ENCODE peak calls at places on chromosomes 2 and 18, in ten cellular contexts. U is PC-9, A is heart left ventricle, M is astrocyte, F is A549, V is ovary, S is DND-41, C is right lobe of liver, I is stomach, E is cardiac muscle cell. H is an unnamed sample.

GRCh38 chr2:176109226-176109954 is 2.3 kb downstream of the HOXD11 start:
- DNase-seq in F (no peak), C (no peak), E (no peak), V (no peak), I (no peak), U (no peak), S (no peak), A (no peak), M (no peak), H (no peak)

GRCh38 chr18:58606236-58606635 is 22.7 kb downstream of the ALPK2 start:
- DNase-seq in C (no peak), E (no peak), F (no peak), V (no peak), U (no peak), A (no peak), I (no peak), S (no peak), M (no peak), H (no peak)

GRCh38 chr18:63433349-63433866 is 11.1 kb upstream of the VPS4B start:
- DNase-seq in C (no peak), I (no peak), F (no peak), A (no peak), S (no peak), V (no peak), U (no peak), M (no peak), E (no peak), H (no peak)

GRCh38 chr18:58785171-58785805 is 79.4 kb upstream of the ZNF532 start:
- DNase-seq in F (peak; percentile 61), S (no peak), V (peak; percentile 26), E (peak; percentile 75), M (peak; percentile 94), U (peak; percentile 95), C (no peak), I (peak; percentile 43), A (no peak), H (peak; percentile 92)

GRCh38 chr2:203798296-203799157 is 69.0 kb upstream of the CTLA4 start:
- DNase-seq in E (no peak), M (no peak), V (no peak), U (no peak), C (no peak), I (no peak), A (no peak), S (no peak), F (no peak), H (no peak)

GRCh38 chr2:9707008-9707407 is 76.2 kb upstream of the YWHAQ start:
- DNase-seq in U (no peak), M (no peak), F (no peak), V (no peak), I (no peak), E (no peak), C (no peak), S (no peak), A (no peak), H (no peak)

GRCh38 chr2:9149726-9150567 is 56.7 kb upstream of the ASAP2 start:
- DNase-seq in M (no peak), S (no peak), F (no peak), U (no peak), A (no peak), E (no peak), V (no peak), C (no peak), I (no peak), H (no peak)

GRCh38 chr2:6934758-6935638 is 17.8 kb downstream of the RNF144A start:
- DNase-seq in I (no peak), E (no peak), V (no peak), U (no peak), F (no peak), S (no peak), C (no peak), A (no peak), M (no peak), H (no peak)

GRCh38 chr2:126891681-126892500 is 6.8 kb upstream of the TEX51 start:
- DNase-seq in V (no peak), U (no peak), F (no peak), C (peak; percentile 33), E (no peak), I (no peak), M (no peak), S (no peak), A (no peak), H (peak; percentile 34)

GRCh38 chr18:48328473-48329205 is 80.5 kb downstream of the ZBTB7C start:
- DNase-seq in U (no peak), C (no peak), A (no peak), S (no peak), E (peak; percentile 57), M (peak; percentile 83), V (no peak), I (no peak), F (no peak), H (no peak)

DNA sequence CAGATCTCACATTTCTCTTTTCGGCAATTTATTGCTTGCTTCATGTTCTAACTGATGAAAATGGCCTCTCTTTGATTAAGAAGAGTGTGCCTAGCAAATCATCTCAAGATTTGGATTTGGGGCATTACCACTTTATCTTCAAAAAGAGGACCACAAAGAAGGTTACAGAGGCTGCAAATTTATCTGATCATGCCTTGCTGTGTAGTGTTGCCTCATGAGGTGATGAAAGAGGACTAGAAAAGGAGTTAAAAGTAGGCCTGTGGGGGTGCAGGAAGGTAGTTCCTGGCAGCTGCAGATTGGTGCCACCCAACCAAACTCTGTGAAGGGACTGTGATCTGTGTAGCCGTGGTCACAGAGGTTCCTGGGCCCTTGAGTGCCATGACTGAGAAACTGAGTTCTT is 69.2 kb downstream of the PRELID3A start:
- DNase-seq in S (peak; percentile 46), I (no peak), C (no peak), E (no peak), A (no peak), V (no peak), M (no peak), U (no peak), F (no peak), H (no peak)
- H3K9me3 ChIP-seq in S (no peaks in the 10 kb centered on the region), I (no peaks in the 10 kb centered on the region), C (no peaks in the 10 kb centered on the region), E (no peaks in the 10 kb centered on the region), A (no peaks in the 10 kb centered on the region), V (no peaks in the 10 kb centered on the region), M (no peaks in the 10 kb centered on the region), U (no peaks in the 10 kb centered on the region), F (no peaks in the 10 kb centered on the region), H (no peaks in the 10 kb centered on the region)

GRCh38 chr2:45572979-45573378 is 38.1 kb downstream of the SRBD1 start:
- DNase-seq in U (no peak), S (no peak), E (no peak), M (no peak), F (no peak), I (no peak), V (no peak), A (no peak), C (no peak), H (no peak)

GRCh38 chr2:45575881-45576280 is 35.2 kb downstream of the SRBD1 start:
- DNase-seq in I (no peak), S (no peak), F (no peak), M (no peak), E (no peak), U (no peak), C (no peak), A (no peak), V (no peak), H (no peak)

GRCh38 chr2:45582522-45582921 is 28.5 kb downstream of the SRBD1 start:
- DNase-seq in V (no peak), F (no peak), E (no peak), M (no peak), S (no peak), I (no peak), U (no peak), A (no peak), C (no peak), H (no peak)

GRCh38 chr2:45578056-45578843 is 32.8 kb downstream of the SRBD1 start:
- DNase-seq in A (no peak), F (peak; percentile 15), V (no peak), U (no peak), C (no peak), S (peak; percentile 46), M (peak; percentile 18), E (peak; percentile 59), I (no peak), H (no peak)

DNA sequence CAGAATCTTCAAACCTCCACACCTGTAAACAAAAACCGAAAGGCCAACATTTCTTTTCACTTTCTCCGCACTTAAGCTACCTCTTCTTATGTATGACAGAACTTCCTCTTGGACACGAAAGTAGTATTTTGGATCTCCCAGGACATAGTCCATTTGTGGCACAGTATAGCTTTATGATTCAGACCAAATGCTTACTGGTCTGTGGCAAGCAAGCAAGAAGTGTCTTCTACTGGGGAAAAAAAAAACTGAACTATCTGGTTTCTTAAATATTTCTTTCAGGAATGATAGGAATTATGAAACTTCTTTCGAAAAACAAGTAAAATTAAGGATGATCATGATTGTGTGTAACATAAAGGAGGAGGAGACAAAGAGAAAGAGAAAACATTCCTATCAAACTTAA is 33.6 kb downstream of the SRBD1 start:
- DNase-seq in M (peak; percentile 31), A (no peak), U (no peak), F (no peak), I (no peak), C (no peak), E (no peak), V (no peak), S (no peak), H (no peak)
- H3K4me3 ChIP-seq in M (no peak overlapping the region), A (no peak overlapping the region), U (no peak overlapping the region), F (no peak overlapping the region), I (no peak overlapping the region), C (no peak overlapping the region), E (no peak overlapping the region), V (no peak overlapping the region), S (no peak overlapping the region), H (no peak overlapping the region)

GRCh38 chr18:14937271-14937670 is 189.3 kb downstream of the ANKRD30B start:
- DNase-seq in C (no peak), E (no peak), I (no peak), V (no peak), A (no peak), M (no peak), U (no peak), F (no peak), S (no peak), H (no peak)
- H3K9me3 ChIP-seq in C (no peaks in the 10 kb centered on the region), E (no peaks in the 10 kb centered on the region), I (no peaks in the 10 kb centered on the region), V (no peaks in the 10 kb centered on the region), A (no peaks in the 10 kb centered on the region), M (peaks cover 15% of the 10 kb centered on the region), U (no peaks in the 10 kb centered on the region), F (no peaks in the 10 kb centered on the region), S (no peaks in the 10 kb centered on the region), H (no peaks in the 10 kb centered on the region)

GRCh38 chr2:105775809-105776559 is 31.3 kb downstream of the NCK2 start:
- DNase-seq in V (no peak), I (no peak), F (no peak), U (no peak), M (no peak), E (no peak), S (peak; percentile 38), C (no peak), A (no peak), H (no peak)

GRCh38 chr2:105778344-105778607 is 33.6 kb downstream of the NCK2 start:
- DNase-seq in S (no peak), A (no peak), V (no peak), C (no peak), M (no peak), E (no peak), I (no peak), U (no peak), F (no peak), H (no peak)

GRCh38 chr2:105776560-105776928 is 31.8 kb downstream of the NCK2 start:
- DNase-seq in I (no peak), M (no peak), A (no peak), C (no peak), U (no peak), V (no peak), F (no peak), E (no peak), S (no peak), H (no peak)

GRCh38 chr2:105777506-105778343 is 33.0 kb downstream of the NCK2 start:
- DNase-seq in M (no peak), V (no peak), F (no peak), E (no peak), I (no peak), S (no peak), C (no peak), A (no peak), U (no peak), H (no peak)

GRCh38 chr2:105777071-105777482 is 32.4 kb downstream of the NCK2 start:
- DNase-seq in A (no peak), U (no peak), S (no peak), M (no peak), F (no peak), E (no peak), C (no peak), V (no peak), I (no peak), H (no peak)
- H3K4me3 ChIP-seq in A (no peak overlapping the region), U (no peak overlapping the region), S (no peak overlapping the region), M (no peak overlapping the region), F (no peak overlapping the region), E (no peak overlapping the region), C (no peak overlapping the region), V (no peak overlapping the region), I (no peak overlapping the region), H (no peak overlapping the region)